ENCODE peak calls at places on chromosomes 2 and 18, in nine cellular contexts. U, L, O, P, A, T, B, F and G are unnamed samples.

GRCh38 chr2:199309973-199310372 is 147.8 kb downstream of the SATB2 start:
- DNase-seq in B (no peak), L (no peak), P (no peak), U (no peak), F (no peak), T (no peak), A (no peak), O (no peak), G (no peak)

GRCh38 chr2:26978061-26978596 is 7.7 kb downstream of the MAPRE3 start:
- DNase-seq in L (peak), O (peak), A (no peak), P (no peak), B (peak), U (no peak), F (no peak), T (no peak), G (no peak)

GRCh38 chr18:57705861-57706590 is 84.4 kb upstream of the NARS1 start:
- DNase-seq in U (no peak), P (no peak), B (no peak), O (no peak), L (no peak), F (no peak), A (no peak), T (no peak), G (no peak)

GRCh38 chr18:4751523-4751922 is 296.4 kb upstream of the DLGAP1 start:
- DNase-seq in L (no peak), A (no peak), P (no peak), F (no peak), B (no peak), U (no peak), O (no peak), T (no peak), G (no peak)

GRCh38 chr2:239026711-239027430 is 179.0 kb downstream of the TWIST2 start:
- DNase-seq in B (no peak), A (no peak), T (no peak), F (peak), P (no peak), O (no peak), U (no peak), L (no peak), G (no peak)

GRCh38 chr2:24919977-24920812 is at the start of gene ADCY3:
- DNase-seq in F (peak), P (no peak), L (peak), T (peak), A (peak), B (peak), U (no peak), O (peak), G (peak)

GRCh38 chr2:211455225-211455841 is 898.9 kb downstream of the CPS1 start:
- DNase-seq in B (peak), P (peak), O (no peak), T (peak), L (peak), U (no peak), A (peak), F (peak), G (no peak)

GRCh38 chr2:240557808-240558207 is at the start of gene ANKMY1:
- DNase-seq in A (peak), T (no peak), B (peak), F (peak), P (no peak), O (no peak), U (no peak), L (peak), G (peak)

GRCh38 chr18:13577091-13577697 is 149.2 kb downstream of the FAM210A start:
- DNase-seq in B (no peak), T (no peak), U (no peak), O (no peak), P (no peak), L (no peak), F (peak), A (no peak), G (no peak)

GRCh38 chr2:130760754-130761751 is 5.7 kb downstream of the AMER3 start:
- DNase-seq in L (no peak), O (no peak), T (no peak), A (no peak), B (no peak), P (no peak), F (peak), U (no peak), G (no peak)

GRCh38 chr2:71332413-71332866 is 858 bp downstream of the ZNF638 start:
- DNase-seq in O (no peak), F (no peak), U (no peak), L (no peak), B (no peak), T (no peak), P (no peak), A (no peak), G (no peak)

GRCh38 chr18:7856733-7857132 is 289.6 kb downstream of the PTPRM start:
- DNase-seq in U (no peak), L (peak), T (no peak), O (no peak), F (no peak), P (peak), A (no peak), B (no peak), G (no peak)

GRCh38 chr2:184504252-184504651 is 94.1 kb upstream of the ZNF804A start:
- DNase-seq in F (no peak), B (no peak), O (no peak), U (no peak), T (no peak), L (no peak), P (no peak), A (no peak), G (no peak)

GRCh38 chr18:27213123-27213717 is 28.1 kb upstream of the CHST9 start:
- DNase-seq in O (no peak), U (no peak), A (no peak), L (no peak), F (no peak), P (no peak), B (no peak), T (no peak), G (no peak)

GRCh38 chr2:191341436-191341835 is 96.2 kb downstream of the MYO1B start:
- DNase-seq in U (no peak), F (no peak), O (no peak), P (no peak), L (peak), B (no peak), A (no peak), T (no peak), G (no peak)

GRCh38 chr2:88307817-88308216 is 137.7 kb downstream of the THNSL2 start:
- DNase-seq in T (peak), U (no peak), L (peak), A (peak), P (peak), O (no peak), B (peak), F (no peak), G (no peak)

GRCh38 chr2:175450029-175450428 is 268.5 kb upstream of the ATP5MC3 start:
- DNase-seq in T (no peak), P (no peak), A (no peak), O (no peak), B (no peak), L (no peak), U (no peak), F (no peak), G (no peak)

DNA sequence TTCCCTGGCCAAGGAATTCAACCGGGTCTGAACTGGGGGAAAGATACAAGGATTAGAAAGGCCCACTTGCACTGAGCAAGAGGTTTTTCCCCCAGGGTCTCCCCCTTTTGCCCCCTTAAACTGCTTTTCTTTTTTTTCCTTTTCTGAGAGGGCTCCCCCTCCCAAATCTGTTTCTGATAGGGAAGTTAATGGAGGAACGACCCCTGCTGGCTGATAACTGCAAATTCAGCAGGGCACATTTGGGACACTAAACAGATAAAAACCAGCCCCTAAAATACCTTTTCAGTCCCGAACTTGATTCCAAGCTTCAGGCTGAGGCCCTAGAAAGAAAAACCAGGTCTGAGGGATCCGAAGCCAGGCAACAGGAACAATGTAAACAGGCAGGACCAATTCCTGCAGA is 1012.4 kb upstream of the CRIM1 start:
- DNase-seq in A (no peak), L (no peak), P (no peak), T (no peak), F (no peak), U (no peak), B (peak), O (no peak), G (no peak)
- TF ChIP-seq CTCF in A (no peak), L (no peak), P (peak), T (peak), F (no peak), U (no peak), B (peak), O (no peak), G (peak)

DNA sequence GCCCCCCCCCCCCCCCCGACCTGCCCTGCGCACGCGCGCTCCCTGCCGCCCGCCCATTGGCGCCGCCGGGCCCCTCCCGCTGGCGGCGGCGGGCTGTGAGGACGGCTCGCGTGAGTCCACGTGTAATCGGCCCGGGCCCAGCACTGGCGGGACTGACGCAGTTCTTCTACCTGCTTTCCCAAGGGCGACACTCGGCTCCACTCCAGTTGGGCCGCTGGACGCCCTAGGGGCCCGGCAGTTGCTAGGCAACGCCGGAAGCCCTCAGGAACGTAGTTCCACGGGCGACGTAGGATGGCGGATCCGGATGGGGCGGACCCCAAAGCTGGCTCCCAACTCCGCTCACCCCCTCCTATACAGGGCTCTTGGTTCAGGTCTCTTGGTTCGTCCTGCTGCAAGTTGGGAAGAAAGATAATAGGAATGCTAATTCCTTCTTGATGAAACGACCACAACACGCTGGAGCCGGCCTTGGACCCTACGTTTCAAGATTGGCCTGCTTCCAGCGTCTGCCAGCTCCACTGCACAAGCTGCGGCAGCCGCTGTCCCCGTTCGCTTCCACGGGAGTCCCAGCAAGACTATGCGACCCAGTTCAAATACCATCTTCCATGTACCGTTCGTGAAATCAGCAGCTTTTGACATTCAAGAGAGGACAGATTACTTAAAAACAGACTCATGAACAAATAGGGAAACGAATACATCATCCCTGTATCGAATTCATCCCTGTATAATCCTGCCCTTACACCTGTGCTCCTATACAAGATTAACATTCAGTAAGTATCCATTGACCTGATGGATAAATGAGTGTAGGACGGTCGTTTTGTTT is 415 bp upstream of the MCFD2 start:
- DNase-seq in T (peak), P (peak), L (peak), B (peak), F (peak), A (peak), O (peak), U (peak), G (peak)
- TF ChIP-seq CTCF in T (no peak), P (no peak), L (no peak), B (no peak), F (no peak), A (no peak), O (no peak), U (no peak), G (no peak)

GRCh38 chr2:207166349-207167128 is 791 bp upstream of the KLF7 start:
- DNase-seq in F (peak), U (peak), L (peak), P (no peak), T (peak), B (peak), A (peak), O (peak), G (peak)
- TF ChIP-seq CTCF in F (no peak), U (peak), L (no peak), P (no peak), T (peak), B (peak), A (peak), O (peak), G (peak)

GRCh38 chr2:15242936-15243461 is 318.1 kb downstream of the NBAS start:
- DNase-seq in L (no peak), U (no peak), B (no peak), A (no peak), O (no peak), T (no peak), P (no peak), F (no peak), G (no peak)
- TF ChIP-seq CTCF in L (no peak), U (no peak), B (no peak), A (no peak), O (no peak), T (no peak), P (no peak), F (no peak), G (no peak)

GRCh38 chr2:104518256-104518655 is 335.7 kb upstream of the POU3F3 start:
- DNase-seq in F (no peak), A (no peak), U (no peak), O (no peak), T (no peak), L (no peak), B (no peak), P (no peak), G (no peak)

GRCh38 chr2:104523921-104524320 is 330.0 kb upstream of the POU3F3 start:
- DNase-seq in L (no peak), O (no peak), B (peak), U (no peak), F (no peak), A (no peak), P (no peak), T (no peak), G (no peak)

GRCh38 chr2:104521247-104521646 is 332.7 kb upstream of the POU3F3 start:
- DNase-seq in T (no peak), P (no peak), O (no peak), U (no peak), B (no peak), F (no peak), L (no peak), A (no peak), G (no peak)
- TF ChIP-seq CTCF in T (no peak), P (no peak), O (no peak), U (no peak), B (no peak), F (no peak), L (no peak), A (no peak), G (no peak)

GRCh38 chr2:170052151-170052550 is 125.8 kb upstream of the MYO3B start:
- DNase-seq in F (peak), U (no peak), A (no peak), L (peak), B (peak), O (no peak), P (no peak), T (no peak), G (no peak)

GRCh38 chr2:170056900-170057299 is 121.0 kb upstream of the MYO3B start:
- DNase-seq in A (no peak), U (no peak), P (no peak), L (no peak), T (no peak), O (no peak), F (no peak), B (no peak), G (no peak)

GRCh38 chr2:170054996-170055395 is 123.0 kb upstream of the MYO3B start:
- DNase-seq in P (no peak), F (no peak), L (no peak), O (no peak), U (no peak), B (no peak), T (no peak), A (no peak), G (no peak)
- TF ChIP-seq CTCF in P (no peak), F (no peak), L (no peak), O (no peak), U (no peak), B (no peak), T (no peak), A (no peak), G (no peak)

DNA sequence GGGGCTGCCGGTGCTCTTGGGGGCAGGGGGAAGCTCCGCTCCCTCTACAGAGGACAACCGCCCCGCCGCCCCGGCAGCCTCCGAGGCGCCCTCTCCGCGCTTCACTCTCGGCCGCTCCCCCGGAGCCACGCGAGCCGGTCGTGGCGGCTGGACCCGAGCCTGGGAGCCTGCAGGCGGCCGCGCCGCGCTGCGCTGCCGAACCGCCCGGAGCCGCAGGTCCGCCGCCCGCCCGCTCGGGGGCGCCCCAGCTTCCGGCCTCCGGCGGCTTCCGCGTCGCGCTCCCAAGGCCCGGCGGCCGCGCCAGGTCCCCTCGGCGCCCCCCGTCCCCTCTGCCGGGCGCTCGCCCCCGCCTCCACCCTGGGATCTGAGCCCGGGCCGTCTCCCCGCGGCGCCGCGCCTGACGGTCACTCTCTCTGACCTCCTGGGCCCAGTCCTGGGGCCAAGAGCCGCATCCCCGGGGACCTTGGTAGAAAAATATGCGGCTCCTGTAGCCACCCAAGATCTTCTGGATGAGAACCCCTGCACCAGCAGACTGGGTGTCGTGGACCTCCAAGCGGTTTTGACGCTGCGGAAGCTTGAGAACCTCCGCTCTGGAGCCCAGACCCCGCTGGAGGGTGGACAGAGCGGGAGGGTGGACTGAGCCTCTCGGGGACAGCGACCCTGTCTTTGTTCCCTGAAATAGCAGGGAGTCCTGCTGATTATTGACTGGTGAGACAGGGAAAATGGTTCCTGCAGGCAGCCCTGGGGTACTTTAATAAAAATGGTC is 44.3 kb downstream of the SERTAD2 start:
- DNase-seq in P (no peak), U (no peak), A (no peak), F (peak), T (peak), B (no peak), O (no peak), L (peak), G (peak)
- TF ChIP-seq CTCF in P (no peak), U (no peak), A (peak), F (no peak), T (peak), B (no peak), O (no peak), L (no peak), G (no peak)